ENCODE peak calls at places on chromosomes 3 and 15, in nine cellular contexts. Z, A, S, G, F, K, N, H and U are unnamed samples. For H3K4me1 and H3K36me3, the result is how much of the 10 kb centered on the place peaks cover.

GRCh38 chr15:25408428-25408827 is 30.4 kb downstream of the UBE3A start:
- DNase-seq in Z (no peak), A (no peak), S (peak), G (no peak), F (no peak), K (no peak), N (no peak), H (no peak), U (no peak)

GRCh38 chr15:57138260-57138895 is 219.9 kb downstream of the TCF12 start:
- DNase-seq in Z (no peak), A (no peak), S (peak), G (peak), F (no peak), K (peak), N (no peak), H (no peak), U (no peak)

GRCh38 chr3:2851835-2852234 is 258.3 kb downstream of the IL5RA start:
- DNase-seq in Z (no peak), A (no peak), S (no peak), G (peak), F (no peak), K (peak), N (peak), H (no peak), U (no peak)

GRCh38 chr3:64267774-64268604 is 42.7 kb upstream of the PRICKLE2 start:
- DNase-seq in Z (peak), A (no peak), S (peak), G (peak), F (no peak), K (peak), N (peak), H (no peak), U (no peak)

GRCh38 chr15:39028069-39028468 is 463.5 kb upstream of the RASGRP1 start:
- DNase-seq in Z (no peak), A (no peak), S (peak), G (no peak), F (no peak), K (no peak), N (no peak), H (no peak), U (no peak)

GRCh38 chr3:112056451-112056929 is 22.0 kb downstream of the TMPRSS7 start:
- DNase-seq in Z (no peak), A (no peak), S (peak), G (no peak), F (no peak), K (no peak), N (no peak), H (no peak), U (no peak)

GRCh38 chr3:72343078-72343477 is 505.2 kb downstream of the SHQ1 start:
- DNase-seq in Z (peak), A (no peak), S (peak), G (no peak), F (no peak), K (no peak), N (no peak), H (no peak), U (no peak)

GRCh38 chr3:166471074-166471753 is 634.0 kb upstream of the BCHE start:
- DNase-seq in Z (no peak), A (no peak), S (no peak), G (no peak), F (no peak), K (no peak), N (no peak), H (no peak), U (no peak)

GRCh38 chr15:31271224-31271635 is 55.4 kb upstream of the KLF13 start:
- DNase-seq in Z (peak), A (no peak), S (no peak), G (no peak), F (no peak), K (no peak), N (no peak), H (no peak), U (no peak)

GRCh38 chr3:25156526-25157075 is 271.5 kb upstream of the RARB start:
- DNase-seq in Z (no peak), A (no peak), S (peak), G (no peak), F (peak), K (peak), N (no peak), H (no peak), U (no peak)

GRCh38 chr3:66280304-66280703 is 59.5 kb downstream of the SLC25A26 start:
- DNase-seq in Z (no peak), A (no peak), S (peak), G (no peak), F (no peak), K (no peak), N (no peak), H (no peak), U (no peak)

GRCh38 chr3:121696190-121696589 is 35.5 kb upstream of the HCLS1 start:
- DNase-seq in Z (no peak), A (no peak), S (no peak), G (no peak), F (no peak), K (no peak), N (no peak), H (no peak), U (no peak)

GRCh38 chr3:149581681-149582349 is 76.0 kb downstream of the WWTR1 start:
- DNase-seq in Z (peak), A (no peak), S (peak), G (no peak), F (no peak), K (peak), N (no peak), H (no peak), U (no peak)

GRCh38 chr15:66603301-66604179 is 37.7 kb upstream of the LCTL start:
- DNase-seq in Z (peak), A (no peak), S (no peak), G (peak), F (peak), K (peak), N (no peak), H (peak), U (peak)

GRCh38 chr3:155391583-155391982 is 98.1 kb upstream of the STRIT1 start:
- DNase-seq in Z (no peak), A (no peak), S (peak), G (peak), F (no peak), K (no peak), N (peak), H (no peak), U (no peak)

GRCh38 chr3:94937980-94938379 is 875.1 kb downstream of the NSUN3 start:
- DNase-seq in Z (no peak), A (no peak), S (no peak), G (no peak), F (no peak), K (no peak), N (no peak), H (no peak), U (no peak)

GRCh38 chr3:126340943-126341754 is 16.1 kb downstream of the KLF15 start:
- DNase-seq in Z (peak), A (no peak), S (no peak), G (peak), F (no peak), K (no peak), N (no peak), H (no peak), U (no peak)

GRCh38 chr3:125434582-125435011 is 59.5 kb upstream of the ZNF148 start:
- DNase-seq in Z (no peak), A (peak), S (no peak), G (no peak), F (no peak), K (no peak), N (no peak), H (no peak), U (no peak)

GRCh38 chr3:79366414-79366813 is 401.4 kb downstream of the ROBO1 start:
- DNase-seq in Z (no peak), A (no peak), S (peak), G (no peak), F (no peak), K (no peak), N (no peak), H (no peak), U (no peak)

GRCh38 chr3:65436580-65436979 is 602.1 kb downstream of the MAGI1 start:
- DNase-seq in Z (no peak), A (no peak), S (no peak), G (no peak), F (no peak), K (peak), N (no peak), H (no peak), U (no peak)

GRCh38 chr3:110925804-110926203 is 145.8 kb upstream of the NECTIN3 start:
- DNase-seq in Z (no peak), A (no peak), S (no peak), G (no peak), F (no peak), K (no peak), N (no peak), H (no peak), U (no peak)

GRCh38 chr15:43799209-43799944 is 643 bp downstream of the SERINC4 start:
- DNase-seq in Z (no peak), A (no peak), S (no peak), G (peak), F (no peak), K (no peak), N (no peak), H (no peak), U (no peak)

GRCh38 chr15:52680041-52680391 is 828 bp upstream of the ATOSA start:
- DNase-seq in Z (no peak), A (no peak), S (peak), G (no peak), F (no peak), K (no peak), N (no peak), H (no peak), U (no peak)

GRCh38 chr3:21668012-21668411 is 83.0 kb downstream of the ZNF385D start:
- DNase-seq in Z (no peak), A (no peak), S (no peak), G (no peak), F (no peak), K (no peak), N (no peak), H (no peak), U (no peak)

GRCh38 chr15:100533934-100534333 is 5.2 kb upstream of the CERS3 start:
- DNase-seq in Z (no peak), A (no peak), S (no peak), G (no peak), F (no peak), K (no peak), N (no peak), H (no peak), U (no peak)

GRCh38 chr15:84819291-84819768 is 2.2 kb downstream of the ALPK3 start:
- DNase-seq in Z (peak), A (no peak), S (no peak), G (no peak), F (no peak), K (peak), N (no peak), H (no peak), U (no peak)

GRCh38 chr3:76307556-76307955 is 522.2 kb upstream of the ZNF717 start:
- DNase-seq in Z (no peak), A (no peak), S (peak), G (no peak), F (no peak), K (no peak), N (no peak), H (no peak), U (no peak)

GRCh38 chr3:143016321-143016972 is 15.1 kb downstream of the U2SURP start:
- DNase-seq in Z (no peak), A (no peak), S (no peak), G (no peak), F (no peak), K (no peak), N (no peak), H (no peak), U (no peak)

GRCh38 chr3:35665390-35666055 is 26.2 kb downstream of the ARPP21 start:
- DNase-seq in Z (no peak), A (no peak), S (peak), G (no peak), F (no peak), K (no peak), N (no peak), H (no peak), U (no peak)

GRCh38 chr3:112755845-112756671 is 90.6 kb downstream of the CD200R1L start:
- DNase-seq in Z (no peak), A (no peak), S (no peak), G (no peak), F (no peak), K (no peak), N (no peak), H (no peak), U (no peak)

GRCh38 chr15:28900041-28900891 is 14.5 kb downstream of the APBA2 start:
- DNase-seq in Z (peak), A (no peak), S (no peak), G (no peak), F (no peak), K (no peak), N (no peak), H (no peak), U (no peak)

GRCh38 chr3:140791368-140791767 is 113.5 kb downstream of the TRIM42 start:
- DNase-seq in Z (no peak), A (no peak), S (no peak), G (no peak), F (no peak), K (no peak), N (no peak), H (no peak), U (no peak)

GRCh38 chr3:170826047-170826446 is 43.9 kb downstream of the RPL22L1 start:
- DNase-seq in Z (no peak), A (no peak), S (no peak), G (no peak), F (no peak), K (no peak), N (no peak), H (no peak), U (no peak)
- H3K4me1 ChIP-seq in Z (under half), A (under half), S (under half), G (under half), F (under half), K (under half), N (under half), H (under half), U (under half)

DNA sequence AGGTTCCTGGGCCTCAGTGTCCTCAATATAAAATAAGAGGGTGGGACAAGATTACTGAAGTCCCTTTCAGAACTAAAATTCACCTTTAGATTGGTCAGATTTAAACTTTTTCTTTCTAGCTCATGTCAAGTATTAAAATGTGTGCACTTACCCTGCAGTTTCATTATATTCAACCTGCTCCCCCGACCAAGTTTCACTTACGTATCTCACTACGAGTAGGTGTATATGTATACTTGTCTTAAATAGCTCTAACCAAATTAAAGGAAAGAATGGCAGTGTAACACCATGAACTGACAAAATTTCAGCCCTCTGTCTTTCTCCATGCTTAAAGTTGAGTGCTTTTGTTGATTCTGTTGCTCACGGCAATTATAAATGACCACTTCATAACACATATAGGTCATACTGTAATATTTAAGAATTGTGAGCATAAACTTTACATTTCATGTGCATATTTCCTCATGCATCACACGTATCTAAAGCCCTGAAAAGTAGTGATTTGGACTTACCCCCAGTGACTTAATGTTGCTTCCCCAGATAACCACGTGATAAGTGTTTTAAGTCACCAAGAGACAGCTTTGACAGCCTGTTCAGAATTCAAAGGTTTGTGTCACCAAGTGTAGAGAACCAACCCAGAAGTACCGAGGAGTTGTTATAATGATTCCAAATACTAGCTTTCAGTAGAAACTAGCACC is 70.0 kb downstream of the PGPEP1L start:
- DNase-seq in Z (no peak), A (peak), S (no peak), G (no peak), F (no peak), K (no peak), N (no peak), H (no peak), U (no peak)
- H3K36me3 ChIP-seq in Z (half or more), A (under half), S (half or more), G (under half), F (under half), K (under half), N (under half), H (under half), U (under half)

DNA sequence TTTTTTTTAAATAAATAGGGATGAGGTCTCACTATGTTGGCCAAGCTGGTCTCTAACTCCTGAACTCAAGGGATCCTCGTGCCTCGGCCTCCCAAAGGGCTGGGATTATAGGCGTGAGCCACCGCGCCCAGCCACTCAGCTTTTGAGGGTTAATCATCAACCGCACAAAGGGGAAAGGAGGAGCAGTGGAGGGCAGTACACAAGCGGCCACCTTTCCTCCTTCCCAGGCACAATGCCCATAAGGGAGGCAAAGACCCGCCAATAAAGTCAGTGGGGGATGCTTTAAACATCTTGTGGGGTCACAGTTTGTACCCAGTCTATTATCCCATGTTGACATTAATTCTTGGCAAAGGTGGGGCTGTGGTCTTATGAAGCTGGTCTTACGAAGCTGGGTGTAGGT is 32.4 kb downstream of the EHD4 start:
- DNase-seq in Z (no peak), A (no peak), S (no peak), G (no peak), F (no peak), K (no peak), N (no peak), H (no peak), U (no peak)
- H3K4me1 ChIP-seq in Z (under half), A (under half), S (half or more), G (under half), F (half or more), K (under half), N (under half), H (under half), U (under half)

GRCh38 chr3:46680298-46680826 is 13.1 kb downstream of the ALS2CL start:
- DNase-seq in Z (no peak), A (no peak), S (no peak), G (no peak), F (no peak), K (no peak), N (no peak), H (no peak), U (no peak)
- H3K36me3 ChIP-seq in Z (under half), A (under half), S (under half), G (under half), F (under half), K (under half), N (under half), H (under half), U (under half)